ENCODE peak calls at places on chromosomes 2 and 18, in nine cellular contexts. R, L, O, N, U, S, J, Z and V are unnamed samples. For H3K9me3, the result is how much of the 10 kb centered on the place peaks cover.

GRCh38 chr2:100207411-100207885 is 65.1 kb upstream of the AFF3 start:
- DNase-seq in R (no peak), L (no peak), O (no peak), N (no peak), U (no peak), S (no peak), J (no peak), Z (no peak), V (peak)

GRCh38 chr2:45169339-45170190 is 160.3 kb upstream of the SIX2 start:
- DNase-seq in R (peak), L (no peak), O (no peak), N (peak), U (no peak), S (peak), J (peak), Z (no peak), V (no peak)

GRCh38 chr2:48459921-48460320 is 70.0 kb upstream of the STON1 start:
- DNase-seq in R (no peak), L (no peak), O (no peak), N (no peak), U (no peak), S (no peak), J (no peak), Z (no peak), V (peak)

GRCh38 chr2:226963528-226963927 is 127.7 kb downstream of the RHBDD1 start:
- DNase-seq in R (peak), L (no peak), O (peak), N (peak), U (no peak), S (peak), J (no peak), Z (peak), V (peak)

GRCh38 chr18:23825978-23826405 is 136.7 kb downstream of the LAMA3 start:
- DNase-seq in R (peak), L (peak), O (peak), N (peak), U (no peak), S (peak), J (no peak), Z (no peak), V (peak)

GRCh38 chr2:13605266-13605665 is 888.5 kb downstream of the TRIB2 start:
- DNase-seq in R (no peak), L (no peak), O (no peak), N (no peak), U (no peak), S (peak), J (no peak), Z (no peak), V (no peak)

GRCh38 chr2:125397535-125398251 is 1258.3 kb upstream of the GYPC start:
- DNase-seq in R (no peak), L (no peak), O (no peak), N (no peak), U (no peak), S (no peak), J (no peak), Z (no peak), V (no peak)

GRCh38 chr2:213065583-213066444 is 85.6 kb downstream of the IKZF2 start:
- DNase-seq in R (no peak), L (peak), O (peak), N (peak), U (peak), S (peak), J (no peak), Z (no peak), V (no peak)

GRCh38 chr2:184072470-184072869 is 525.9 kb upstream of the ZNF804A start:
- DNase-seq in R (no peak), L (no peak), O (no peak), N (no peak), U (no peak), S (no peak), J (no peak), Z (no peak), V (no peak)

GRCh38 chr18:21406111-21406510 is 164.1 kb downstream of the GREB1L start:
- DNase-seq in R (peak), L (no peak), O (no peak), N (no peak), U (no peak), S (no peak), J (no peak), Z (no peak), V (no peak)

GRCh38 chr18:46406539-46406932 is 250.5 kb downstream of the LOXHD1 start:
- DNase-seq in R (no peak), L (no peak), O (no peak), N (no peak), U (no peak), S (no peak), J (no peak), Z (no peak), V (no peak)

GRCh38 chr18:28863396-28863795 is 686.5 kb upstream of the CDH2 start:
- DNase-seq in R (no peak), L (no peak), O (no peak), N (no peak), U (no peak), S (no peak), J (no peak), Z (no peak), V (no peak)

GRCh38 chr18:44035554-44035953 is 645.1 kb upstream of the SETBP1 start:
- DNase-seq in R (no peak), L (no peak), O (no peak), N (no peak), U (no peak), S (peak), J (no peak), Z (no peak), V (no peak)

GRCh38 chr2:19337742-19338141 is 20.7 kb downstream of the OSR1 start:
- DNase-seq in R (no peak), L (no peak), O (no peak), N (no peak), U (no peak), S (no peak), J (no peak), Z (no peak), V (no peak)

GRCh38 chr2:95143838-95144237 is 15.8 kb downstream of the ZNF514 start:
- DNase-seq in R (no peak), L (no peak), O (no peak), N (no peak), U (no peak), S (no peak), J (no peak), Z (no peak), V (no peak)

GRCh38 chr2:32450851-32451250 is 94.0 kb downstream of the BIRC6 start:
- DNase-seq in R (no peak), L (no peak), O (peak), N (no peak), U (no peak), S (no peak), J (no peak), Z (no peak), V (no peak)

GRCh38 chr2:76268928-76269327 is 558.2 kb upstream of the GCFC2 start:
- DNase-seq in R (peak), L (no peak), O (peak), N (peak), U (peak), S (no peak), J (no peak), Z (no peak), V (no peak)

GRCh38 chr18:75406491-75407445 is 20.7 kb downstream of the SMIM21 start:
- DNase-seq in R (no peak), L (no peak), O (no peak), N (no peak), U (no peak), S (no peak), J (no peak), Z (no peak), V (no peak)

GRCh38 chr2:143581989-143582719 is 452.9 kb downstream of the ARHGAP15 start:
- DNase-seq in R (peak), L (no peak), O (peak), N (no peak), U (peak), S (peak), J (no peak), Z (no peak), V (no peak)

GRCh38 chr2:174699993-174700766 is 64.1 kb downstream of the CHRNA1 start:
- DNase-seq in R (peak), L (no peak), O (peak), N (peak), U (peak), S (peak), J (no peak), Z (peak), V (peak)

GRCh38 chr2:157692768-157693167 is 64.1 kb upstream of the ACVR1C start:
- DNase-seq in R (peak), L (no peak), O (peak), N (no peak), U (no peak), S (peak), J (no peak), Z (no peak), V (no peak)

GRCh38 chr2:227366861-227367800 is 12.0 kb downstream of the TM4SF20 start:
- DNase-seq in R (peak), L (no peak), O (peak), N (no peak), U (no peak), S (peak), J (no peak), Z (no peak), V (peak)

GRCh38 chr2:237075749-237076599 is 9.7 kb upstream of the COPS8 start:
- DNase-seq in R (peak), L (peak), O (peak), N (peak), U (no peak), S (no peak), J (peak), Z (no peak), V (no peak)

GRCh38 chr2:89848763-89849162 is 1157.3 kb downstream of the RPIA start:
- DNase-seq in R (no peak), L (no peak), O (no peak), N (no peak), U (no peak), S (no peak), J (no peak), Z (no peak), V (no peak)

GRCh38 chr2:89844221-89844943 is 1152.9 kb downstream of the RPIA start:
- DNase-seq in R (no peak), L (no peak), O (no peak), N (no peak), U (no peak), S (no peak), J (no peak), Z (no peak), V (no peak)

GRCh38 chr2:89842180-89842908 is 1150.9 kb downstream of the RPIA start:
- DNase-seq in R (no peak), L (no peak), O (no peak), N (no peak), U (no peak), S (no peak), J (no peak), Z (no peak), V (no peak)

GRCh38 chr2:89848114-89848513 is 1156.6 kb downstream of the RPIA start:
- DNase-seq in R (no peak), L (no peak), O (no peak), N (no peak), U (no peak), S (no peak), J (no peak), Z (no peak), V (no peak)

GRCh38 chr2:89845532-89845931 is 1154.1 kb downstream of the RPIA start:
- DNase-seq in R (no peak), L (no peak), O (no peak), N (no peak), U (no peak), S (no peak), J (no peak), Z (no peak), V (no peak)
- H3K9me3 ChIP-seq in R (under half), L (under half), O (under half), N (under half), U (under half), S (under half), J (under half), Z (under half), V (under half)

GRCh38 chr18:31103423-31103822 is 1.2 kb upstream of the DSC2 start:
- DNase-seq in R (peak), L (no peak), O (no peak), N (no peak), U (no peak), S (no peak), J (no peak), Z (no peak), V (no peak)
- H3K4me3 ChIP-seq in R (no peak), L (no peak), O (no peak), N (no peak), U (no peak), S (no peak), J (no peak), Z (no peak), V (no peak)

DNA sequence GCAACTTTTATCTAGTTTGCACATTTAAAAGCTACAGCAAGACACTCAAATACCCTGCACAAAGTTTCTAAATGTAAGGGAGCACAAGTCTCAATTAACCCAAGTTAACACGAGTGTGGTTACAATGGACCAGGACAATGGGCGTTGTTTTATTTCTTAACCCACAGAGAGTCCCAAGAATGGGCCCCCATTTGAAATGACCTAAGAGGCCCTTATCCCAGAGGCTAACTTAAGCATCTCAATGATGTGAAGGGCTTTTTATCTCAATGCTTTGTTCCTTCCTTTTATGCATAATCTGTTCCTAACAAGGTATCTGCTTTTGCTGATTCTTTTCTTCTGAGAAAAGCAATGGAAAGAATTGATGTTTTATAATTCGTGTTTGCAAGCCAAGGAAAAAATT is 151.5 kb upstream of the SALL3 start:
- DNase-seq in R (no peak), L (no peak), O (no peak), N (no peak), U (no peak), S (no peak), J (no peak), Z (no peak), V (no peak)
- H3K9me3 ChIP-seq in R (under half), L (under half), O (half or more), N (under half), U (under half), S (under half), J (under half), Z (under half), V (under half)

DNA sequence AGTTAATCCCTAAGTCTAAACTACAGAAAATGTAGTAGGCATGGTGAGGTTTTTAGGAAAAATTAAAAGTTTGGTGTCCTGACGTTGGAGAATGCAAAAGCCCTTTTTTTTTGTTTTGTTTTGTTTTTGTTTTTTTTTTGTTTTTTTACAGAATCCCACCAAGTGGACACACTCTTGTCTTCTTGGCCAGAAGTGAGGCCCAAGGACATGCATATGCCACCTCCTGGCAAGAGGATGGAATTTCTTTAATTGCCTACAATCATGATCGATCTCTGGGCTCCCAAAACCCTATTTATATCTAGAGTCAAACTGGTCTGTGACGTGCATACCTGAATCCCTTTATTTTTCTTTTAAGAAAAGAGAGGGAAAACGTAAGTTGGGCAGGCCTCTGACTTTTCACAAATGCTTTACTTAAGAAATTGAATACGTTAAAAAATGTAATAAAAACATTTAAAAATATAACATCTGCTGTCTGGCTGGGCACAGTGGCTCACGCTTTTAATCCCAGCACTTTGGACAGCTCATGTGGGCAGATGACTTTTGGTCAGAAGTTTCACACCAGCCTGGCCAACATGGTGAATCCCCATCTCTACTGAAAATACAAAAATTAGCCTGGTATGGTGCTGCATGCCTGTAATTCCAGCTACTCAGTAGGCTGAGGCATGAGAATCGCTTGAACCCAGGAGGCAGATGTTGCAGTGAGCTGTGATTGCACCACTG is 502.7 kb downstream of the CBLN2 start:
- DNase-seq in R (peak), L (no peak), O (no peak), N (no peak), U (no peak), S (no peak), J (no peak), Z (no peak), V (no peak)
- H3K4me3 ChIP-seq in R (no peak), L (no peak), O (no peak), N (no peak), U (no peak), S (no peak), J (no peak), Z (no peak), V (no peak)

GRCh38 chr18:59271606-59272220 is 1.5 kb downstream of the RAX start:
- DNase-seq in R (no peak), L (no peak), O (no peak), N (no peak), U (no peak), S (no peak), J (no peak), Z (no peak), V (no peak)
- H3K9me3 ChIP-seq in R (under half), L (under half), O (under half), N (under half), U (under half), S (under half), J (under half), Z (under half), V (under half)